ENCODE peak calls at places on chromosomes 12 and 14, in four cellular contexts. Y is cardiac muscle cell; F is CD8-positive, alpha-beta memory T cell; K is stimulated activated CD4-positive, alpha-beta T cell treated with anti-CD3 and anti-CD28 coated beads, Interleukin-1b, Interleukin-23, amount 100 ng/mL, for 24 hours. E is an unnamed sample.

GRCh38 chr14:101460986-101461750 is 100.1 kb upstream of the DIO3 start:
- DNase-seq in F (no peak), Y (no peak), K (no peak), E (no peak)

GRCh38 chr12:99824900-99825562 is 159.7 kb downstream of the ANKS1B start:
- DNase-seq in F (no peak), K (no peak), Y (no peak), E (no peak)

GRCh38 chr14:89921896-89922548 is 32.5 kb downstream of the EFCAB11 start:
- DNase-seq in Y (peak), F (no peak), K (no peak), E (no peak)

GRCh38 chr12:79187032-79187431 is 322.5 kb downstream of the SYT1 start:
- DNase-seq in K (no peak), F (no peak), Y (no peak), E (no peak)

GRCh38 chr12:100995771-100996170 is 201.2 kb downstream of the ANO4 start:
- DNase-seq in Y (no peak), K (no peak), F (no peak), E (no peak)

GRCh38 chr12:104056419-104056972 is 6.5 kb upstream of the GLT8D2 start:
- DNase-seq in F (no peak), Y (no peak), K (no peak), E (no peak)

GRCh38 chr12:53484686-53485567 is 14.3 kb downstream of the MAP3K12 start:
- DNase-seq in F (no peak), Y (no peak), K (no peak), E (no peak)

GRCh38 chr12:23666866-23667265 is 282.6 kb downstream of the SOX5 start:
- DNase-seq in F (no peak), Y (no peak), K (no peak), E (no peak)

GRCh38 chr12:107287436-107288413 is 194.4 kb upstream of the CRY1 start:
- DNase-seq in K (no peak), F (no peak), Y (no peak), E (no peak)

GRCh38 chr14:100823488-100823887 is 2.4 kb upstream of the MEG3 start:
- DNase-seq in Y (no peak), K (no peak), F (no peak), E (no peak)

GRCh38 chr12:17588968-17589367 is 501.0 kb downstream of the RERGL start:
- DNase-seq in Y (no peak), K (no peak), F (no peak), E (no peak)

GRCh38 chr12:45183263-45183662 is 32.6 kb upstream of the ANO6 start:
- DNase-seq in K (no peak), Y (peak), F (no peak), E (no peak)

GRCh38 chr12:16325426-16325825 is 22.0 kb upstream of the MGST1 start:
- DNase-seq in Y (no peak), F (no peak), K (no peak), E (no peak)

GRCh38 chr14:54894995-54895394 is 7.6 kb downstream of the GCH1 start:
- DNase-seq in F (no peak), Y (peak), K (no peak), E (no peak)

GRCh38 chr14:74985028-74985310 is 17.8 kb upstream of the EIF2B2 start:
- DNase-seq in F (no peak), Y (no peak), K (no peak), E (no peak)

GRCh38 chr12:49129332-49130150 is 1.7 kb downstream of the TUBA1B start:
- DNase-seq in F (no peak), Y (no peak), K (no peak), E (no peak)

GRCh38 chr12:6078378-6079083 is 45.9 kb downstream of the VWF start:
- DNase-seq in K (no peak), F (no peak), Y (peak), E (no peak)

GRCh38 chr12:2752676-2753371 is 41.9 kb upstream of the FKBP4 start:
- DNase-seq in K (peak), F (peak), Y (peak), E (peak)

GRCh38 chr12:7161327-7161726 is 28.2 kb upstream of the PEX5 start:
- DNase-seq in K (no peak), F (no peak), Y (no peak), E (no peak)

GRCh38 chr12:130169256-130169655 is 7.0 kb downstream of the FZD10 start:
- DNase-seq in F (no peak), K (no peak), Y (no peak), E (no peak)

GRCh38 chr14:50560929-50561280 is 960 bp downstream of the ATL1 start:
- DNase-seq in K (peak), F (peak), Y (peak), E (peak)

GRCh38 chr14:20356422-20356821 is 13.0 kb downstream of the PARP2 start:
- DNase-seq in Y (peak), K (no peak), F (no peak), E (no peak)

GRCh38 chr12:67446716-67447115 is 177.6 kb downstream of the CAND1 start:
- DNase-seq in K (no peak), F (no peak), Y (no peak), E (no peak)

GRCh38 chr12:22321620-22322019 is 12.9 kb downstream of the ST8SIA1 start:
- DNase-seq in K (no peak), F (peak), Y (peak), E (no peak)

GRCh38 chr12:91818236-91819131 is 327.2 kb downstream of the BTG1 start:
- DNase-seq in K (no peak), F (no peak), Y (no peak), E (no peak)

GRCh38 chr14:75286313-75286712 is 7.7 kb downstream of the FOS start:
- DNase-seq in F (no peak), K (no peak), Y (no peak), E (no peak)

GRCh38 chr12:112815589-112816321 is 24.2 kb downstream of the RPH3A start:
- DNase-seq in K (no peak), Y (no peak), F (no peak), E (no peak)

GRCh38 chr14:103867020-103867419 is 19.6 kb upstream of the PPP1R13B start:
- DNase-seq in Y (no peak), K (no peak), F (no peak), E (no peak)

GRCh38 chr14:61140271-61140670 is 140.9 kb downstream of the TMEM30B start:
- DNase-seq in F (no peak), K (no peak), Y (no peak), E (no peak)

GRCh38 chr14:74756326-74756725 is 6.8 kb upstream of the YLPM1 start:
- DNase-seq in Y (no peak), F (no peak), K (no peak), E (no peak)

E was measured in mesothelial cell of epicardium.